ENCODE peak calls at places on chromosomes 2 and 18, in six cellular contexts. One of them, this sample, is unnamed.

GRCh38 chr2:120344214-120344990 is 1.5 kb upstream of the INHBB start:
- DNase-seq in heart left ventricle: peak
- DNase-seq in upper lobe of right lung: no peak
- DNase-seq in endothelial cell of umbilical vein: no peak
- DNase-seq in adrenal gland: no peak
- DNase-seq in heart right ventricle: peak
- DNase-seq in this sample: peak

GRCh38 chr2:19059076-19059475 is 299.3 kb downstream of the OSR1 start:
- DNase-seq in endothelial cell of umbilical vein: no peak
- DNase-seq in adrenal gland: no peak
- DNase-seq in heart right ventricle: no peak
- DNase-seq in upper lobe of right lung: no peak
- DNase-seq in heart left ventricle: no peak
- DNase-seq in this sample: no peak

GRCh38 chr2:70960833-70961647 is 17.4 kb upstream of the ANKRD53 start:
- DNase-seq in adrenal gland: peak
- DNase-seq in heart left ventricle: no peak
- DNase-seq in endothelial cell of umbilical vein: no peak
- DNase-seq in upper lobe of right lung: peak
- DNase-seq in heart right ventricle: no peak
- DNase-seq in this sample: no peak

GRCh38 chr2:23593396-23594078 is 208.6 kb downstream of the KLHL29 start:
- DNase-seq in heart right ventricle: no peak
- DNase-seq in heart left ventricle: peak
- DNase-seq in endothelial cell of umbilical vein: no peak
- DNase-seq in upper lobe of right lung: no peak
- DNase-seq in adrenal gland: no peak
- DNase-seq in this sample: no peak

GRCh38 chr2:159265171-159265576 is 21.3 kb downstream of the WDSUB1 start:
- DNase-seq in upper lobe of right lung: no peak
- DNase-seq in heart left ventricle: no peak
- DNase-seq in endothelial cell of umbilical vein: no peak
- DNase-seq in heart right ventricle: no peak
- DNase-seq in adrenal gland: no peak
- DNase-seq in this sample: no peak

GRCh38 chr2:105431367-105432088 is 32.7 kb upstream of the FHL2 start:
- DNase-seq in endothelial cell of umbilical vein: no peak
- DNase-seq in heart right ventricle: peak
- DNase-seq in upper lobe of right lung: no peak
- DNase-seq in adrenal gland: peak
- DNase-seq in heart left ventricle: peak
- DNase-seq in this sample: no peak

GRCh38 chr2:68857855-68858456 is 13.2 kb downstream of the BMP10 start:
- DNase-seq in endothelial cell of umbilical vein: no peak
- DNase-seq in upper lobe of right lung: no peak
- DNase-seq in heart right ventricle: no peak
- DNase-seq in adrenal gland: no peak
- DNase-seq in heart left ventricle: no peak
- DNase-seq in this sample: no peak

GRCh38 chr2:100470898-100471514 is 724 bp downstream of the NMS start:
- DNase-seq in endothelial cell of umbilical vein: no peak
- DNase-seq in upper lobe of right lung: no peak
- DNase-seq in adrenal gland: no peak
- DNase-seq in heart right ventricle: peak
- DNase-seq in heart left ventricle: no peak
- DNase-seq in this sample: peak

GRCh38 chr2:109470121-109470921 is 143.4 kb downstream of the SEPTIN10 start:
- DNase-seq in heart left ventricle: no peak
- DNase-seq in upper lobe of right lung: no peak
- DNase-seq in adrenal gland: peak
- DNase-seq in heart right ventricle: no peak
- DNase-seq in endothelial cell of umbilical vein: peak
- DNase-seq in this sample: no peak

GRCh38 chr2:241983571-241984270 is 114.2 kb downstream of the RTP5 start:
- DNase-seq in heart right ventricle: no peak
- DNase-seq in upper lobe of right lung: no peak
- DNase-seq in endothelial cell of umbilical vein: no peak
- DNase-seq in heart left ventricle: no peak
- DNase-seq in adrenal gland: peak
- DNase-seq in this sample: no peak

GRCh38 chr18:6842081-6842480 is 112.6 kb downstream of the ARHGAP28 start:
- DNase-seq in adrenal gland: no peak
- DNase-seq in upper lobe of right lung: no peak
- DNase-seq in endothelial cell of umbilical vein: no peak
- DNase-seq in heart left ventricle: no peak
- DNase-seq in heart right ventricle: no peak
- DNase-seq in this sample: no peak

GRCh38 chr18:29160123-29160522 is 983.2 kb upstream of the CDH2 start:
- DNase-seq in heart left ventricle: no peak
- DNase-seq in upper lobe of right lung: no peak
- DNase-seq in endothelial cell of umbilical vein: peak
- DNase-seq in adrenal gland: no peak
- DNase-seq in heart right ventricle: no peak
- DNase-seq in this sample: no peak

GRCh38 chr2:1876352-1876751 is 132.0 kb upstream of the PXDN start:
- DNase-seq in heart left ventricle: no peak
- DNase-seq in upper lobe of right lung: no peak
- DNase-seq in endothelial cell of umbilical vein: no peak
- DNase-seq in adrenal gland: peak
- DNase-seq in heart right ventricle: no peak
- DNase-seq in this sample: no peak

GRCh38 chr2:128731994-128732650 is 413.5 kb upstream of the HS6ST1 start:
- DNase-seq in endothelial cell of umbilical vein: no peak
- DNase-seq in heart right ventricle: no peak
- DNase-seq in adrenal gland: peak
- DNase-seq in heart left ventricle: no peak
- DNase-seq in upper lobe of right lung: no peak
- DNase-seq in this sample: no peak

GRCh38 chr2:397561-398325 is 109.9 kb upstream of the ALKAL2 start:
- DNase-seq in endothelial cell of umbilical vein: no peak
- DNase-seq in upper lobe of right lung: no peak
- DNase-seq in adrenal gland: no peak
- DNase-seq in heart right ventricle: no peak
- DNase-seq in heart left ventricle: no peak
- DNase-seq in this sample: no peak

GRCh38 chr18:28365406-28365805 is 188.5 kb upstream of the CDH2 start:
- DNase-seq in endothelial cell of umbilical vein: peak
- DNase-seq in heart left ventricle: no peak
- DNase-seq in adrenal gland: no peak
- DNase-seq in upper lobe of right lung: no peak
- DNase-seq in heart right ventricle: no peak
- DNase-seq in this sample: no peak

GRCh38 chr2:48870503-48870902 is 115.0 kb upstream of the LHCGR start:
- DNase-seq in endothelial cell of umbilical vein: no peak
- DNase-seq in heart right ventricle: no peak
- DNase-seq in adrenal gland: no peak
- DNase-seq in upper lobe of right lung: no peak
- DNase-seq in heart left ventricle: no peak
- DNase-seq in this sample: no peak

GRCh38 chr2:231642631-231643493 is 50.2 kb downstream of the TEX44 start:
- DNase-seq in upper lobe of right lung: peak
- DNase-seq in heart right ventricle: peak
- DNase-seq in adrenal gland: peak
- DNase-seq in endothelial cell of umbilical vein: peak
- DNase-seq in heart left ventricle: peak
- DNase-seq in this sample: no peak

GRCh38 chr2:232632904-232633412 is 446 bp upstream of the EFHD1 start:
- DNase-seq in adrenal gland: no peak
- DNase-seq in endothelial cell of umbilical vein: no peak
- DNase-seq in upper lobe of right lung: no peak
- DNase-seq in heart left ventricle: peak
- DNase-seq in heart right ventricle: peak
- DNase-seq in this sample: peak

GRCh38 chr2:40371525-40372277 is 80.2 kb downstream of the SLC8A1 start:
- DNase-seq in endothelial cell of umbilical vein: no peak
- DNase-seq in heart right ventricle: no peak
- DNase-seq in heart left ventricle: peak
- DNase-seq in upper lobe of right lung: no peak
- DNase-seq in adrenal gland: peak
- DNase-seq in this sample: peak

GRCh38 chr2:7061436-7061779 is 144.2 kb downstream of the RNF144A start:
- DNase-seq in adrenal gland: no peak
- DNase-seq in endothelial cell of umbilical vein: no peak
- DNase-seq in heart left ventricle: no peak
- DNase-seq in upper lobe of right lung: no peak
- DNase-seq in heart right ventricle: no peak
- DNase-seq in this sample: no peak

GRCh38 chr2:197827618-197828017 is 23.2 kb downstream of the PLCL1 start:
- DNase-seq in upper lobe of right lung: no peak
- DNase-seq in heart right ventricle: no peak
- DNase-seq in adrenal gland: no peak
- DNase-seq in heart left ventricle: no peak
- DNase-seq in endothelial cell of umbilical vein: peak
- DNase-seq in this sample: no peak

GRCh38 chr2:62343206-62343605 is 147.3 kb downstream of the B3GNT2 start:
- DNase-seq in heart left ventricle: no peak
- DNase-seq in endothelial cell of umbilical vein: no peak
- DNase-seq in heart right ventricle: no peak
- DNase-seq in upper lobe of right lung: no peak
- DNase-seq in adrenal gland: no peak
- DNase-seq in this sample: no peak

GRCh38 chr2:239855863-239856587 is 169.1 kb downstream of the NDUFA10 start:
- DNase-seq in heart left ventricle: no peak
- DNase-seq in heart right ventricle: no peak
- DNase-seq in adrenal gland: peak
- DNase-seq in upper lobe of right lung: no peak
- DNase-seq in endothelial cell of umbilical vein: no peak
- DNase-seq in this sample: no peak

GRCh38 chr2:126510960-126511359 is 145.0 kb upstream of the GYPC start:
- DNase-seq in endothelial cell of umbilical vein: no peak
- DNase-seq in upper lobe of right lung: no peak
- DNase-seq in adrenal gland: no peak
- DNase-seq in heart right ventricle: no peak
- DNase-seq in heart left ventricle: no peak
- DNase-seq in this sample: no peak

GRCh38 chr2:25184254-25184653 is 15.9 kb upstream of the POMC start:
- DNase-seq in heart left ventricle: no peak
- DNase-seq in endothelial cell of umbilical vein: no peak
- DNase-seq in upper lobe of right lung: no peak
- DNase-seq in heart right ventricle: no peak
- DNase-seq in adrenal gland: no peak
- DNase-seq in this sample: peak

GRCh38 chr2:225462945-225463344 is 63.4 kb downstream of the NYAP2 start:
- DNase-seq in adrenal gland: no peak
- DNase-seq in upper lobe of right lung: no peak
- DNase-seq in endothelial cell of umbilical vein: no peak
- DNase-seq in heart right ventricle: no peak
- DNase-seq in heart left ventricle: no peak
- DNase-seq in this sample: no peak

GRCh38 chr2:176188969-176189665 is 649 bp downstream of the HOXD1 start:
- DNase-seq in upper lobe of right lung: peak
- DNase-seq in heart right ventricle: no peak
- DNase-seq in adrenal gland: no peak
- DNase-seq in heart left ventricle: no peak
- DNase-seq in endothelial cell of umbilical vein: peak
- DNase-seq in this sample: no peak

GRCh38 chr2:63283273-63283672 is 232.6 kb downstream of the OTX1 start:
- DNase-seq in upper lobe of right lung: no peak
- DNase-seq in heart left ventricle: no peak
- DNase-seq in endothelial cell of umbilical vein: no peak
- DNase-seq in adrenal gland: no peak
- DNase-seq in heart right ventricle: no peak
- DNase-seq in this sample: no peak

GRCh38 chr18:64668563-64668962 is 519.7 kb upstream of the LINC00305 start:
- DNase-seq in upper lobe of right lung: no peak
- DNase-seq in heart left ventricle: no peak
- DNase-seq in adrenal gland: no peak
- DNase-seq in endothelial cell of umbilical vein: no peak
- DNase-seq in heart right ventricle: no peak
- DNase-seq in this sample: no peak

GRCh38 chr2:58448065-58448507 is 207.0 kb upstream of the FANCL start:
- DNase-seq in heart right ventricle: no peak
- DNase-seq in heart left ventricle: no peak
- DNase-seq in endothelial cell of umbilical vein: peak
- DNase-seq in adrenal gland: peak
- DNase-seq in upper lobe of right lung: no peak
- DNase-seq in this sample: peak

GRCh38 chr18:23181547-23181946 is 46.3 kb downstream of the CABLES1 start:
- DNase-seq in upper lobe of right lung: no peak
- DNase-seq in endothelial cell of umbilical vein: no peak
- DNase-seq in heart left ventricle: no peak
- DNase-seq in adrenal gland: no peak
- DNase-seq in heart right ventricle: no peak
- DNase-seq in this sample: no peak

GRCh38 chr18:80194874-80195570 is 52.3 kb downstream of the PARD6G start:
- DNase-seq in heart right ventricle: no peak
- DNase-seq in upper lobe of right lung: no peak
- DNase-seq in heart left ventricle: no peak
- DNase-seq in adrenal gland: peak
- DNase-seq in endothelial cell of umbilical vein: no peak
- DNase-seq in this sample: no peak

DNA sequence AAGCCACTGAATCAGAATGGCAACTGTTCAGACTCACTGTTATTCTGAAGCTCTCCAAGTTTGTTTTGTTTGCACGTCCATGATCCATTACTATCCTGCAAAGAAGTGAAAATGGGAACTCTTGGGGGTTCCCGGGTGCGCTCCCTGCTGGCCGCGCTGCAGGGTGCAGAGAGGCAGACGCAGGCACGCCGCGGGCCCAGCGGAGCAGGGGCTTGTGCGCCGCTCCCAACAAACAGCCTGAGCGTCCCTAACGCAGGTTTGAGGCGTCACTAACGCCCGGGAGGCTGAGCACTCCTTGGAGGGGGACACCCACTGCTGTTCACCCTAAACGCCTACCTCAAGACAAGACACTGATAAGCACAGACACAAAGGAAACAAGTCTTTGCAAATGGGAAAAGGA is 14.3 kb upstream of the PIEZO2 start:
- DNase-seq in heart right ventricle: peak
- DNase-seq in upper lobe of right lung: no peak
- DNase-seq in endothelial cell of umbilical vein: peak
- DNase-seq in adrenal gland: no peak
- DNase-seq in heart left ventricle: peak
- DNase-seq in this sample: no peak
- TF ChIP-seq CTCF in heart right ventricle: peak
- TF ChIP-seq CTCF in upper lobe of right lung: peak
- TF ChIP-seq CTCF in endothelial cell of umbilical vein: peak
- TF ChIP-seq CTCF in adrenal gland: peak
- TF ChIP-seq CTCF in heart left ventricle: peak
- TF ChIP-seq CTCF in this sample: peak

GRCh38 chr2:54867457-54867856 is 144.0 kb downstream of the EML6 start:
- DNase-seq in adrenal gland: no peak
- DNase-seq in heart left ventricle: no peak
- DNase-seq in endothelial cell of umbilical vein: no peak
- DNase-seq in upper lobe of right lung: no peak
- DNase-seq in heart right ventricle: no peak
- DNase-seq in this sample: no peak
- H3K27ac ChIP-seq in adrenal gland: no peak
- H3K27ac ChIP-seq in heart left ventricle: no peak
- H3K27ac ChIP-seq in endothelial cell of umbilical vein: no peak
- H3K27ac ChIP-seq in upper lobe of right lung: no peak
- H3K27ac ChIP-seq in heart right ventricle: no peak
- H3K27ac ChIP-seq in this sample: no peak

GRCh38 chr2:141399270-141399669 is 731.5 kb downstream of the LRP1B start:
- DNase-seq in upper lobe of right lung: no peak
- DNase-seq in endothelial cell of umbilical vein: peak
- DNase-seq in heart right ventricle: no peak
- DNase-seq in adrenal gland: no peak
- DNase-seq in heart left ventricle: no peak
- DNase-seq in this sample: no peak
- TF ChIP-seq CTCF in upper lobe of right lung: no peak
- TF ChIP-seq CTCF in endothelial cell of umbilical vein: peak
- TF ChIP-seq CTCF in heart right ventricle: no peak
- TF ChIP-seq CTCF in adrenal gland: no peak
- TF ChIP-seq CTCF in heart left ventricle: peak
- TF ChIP-seq CTCF in this sample: no peak

GRCh38 chr2:86050301-86050700 is 55.4 kb downstream of the POLR1A start:
- DNase-seq in heart right ventricle: no peak
- DNase-seq in heart left ventricle: no peak
- DNase-seq in endothelial cell of umbilical vein: no peak
- DNase-seq in upper lobe of right lung: no peak
- DNase-seq in adrenal gland: peak
- DNase-seq in this sample: no peak
- H3K27ac ChIP-seq in heart right ventricle: no peak
- H3K27ac ChIP-seq in heart left ventricle: no peak
- H3K27ac ChIP-seq in endothelial cell of umbilical vein: no peak
- H3K27ac ChIP-seq in upper lobe of right lung: no peak
- H3K27ac ChIP-seq in adrenal gland: no peak
- H3K27ac ChIP-seq in this sample: no peak